ENCODE peak calls at places on chromosomes 4 and X, in four cellular contexts. I is activated naive CD4-positive, alpha-beta T cell treated with anti-CD3 and anti-CD28 coated beads, Interleukin-2, amount 50 U/mL, for 16 hours; Y is AG20443; Q is islet precursor cell. W is an unnamed sample.

GRCh38 chr4:56307423-56307822 is 79.9 kb downstream of the AASDH start:
- DNase-seq in I (no peak), Y (no peak), Q (peak), W (no peak)

GRCh38 chr4:19689511-19689910 is 562.2 kb upstream of the SLIT2 start:
- DNase-seq in I (no peak), Y (peak), Q (peak), W (no peak)

GRCh38 chr4:95505149-95505548 is 43.6 kb downstream of the UNC5C start:
- DNase-seq in I (no peak), Y (no peak), Q (no peak), W (no peak)

GRCh38 chrX:40165206-40165605 is 67.4 kb upstream of the BCOR start:
- DNase-seq in I (no peak), Y (no peak), Q (no peak), W (no peak)

GRCh38 chr4:15996773-15997172 is 33.8 kb upstream of the FGFBP2 start:
- DNase-seq in I (no peak), Y (no peak), Q (no peak), W (no peak)

GRCh38 chr4:64736999-64737853 is 328.0 kb upstream of the TECRL start:
- DNase-seq in I (no peak), Y (no peak), Q (no peak), W (no peak)

GRCh38 chr4:157076578-157076947 is 613 bp downstream of the GLRB start:
- DNase-seq in I (no peak), Y (no peak), Q (no peak), W (no peak)

GRCh38 chr4:15427126-15427525 is 707 bp upstream of the C1QTNF7 start:
- DNase-seq in I (no peak), Y (no peak), Q (no peak), W (no peak)

GRCh38 chr4:171809854-171810253 is 3.4 kb upstream of the GALNTL6 start:
- DNase-seq in I (no peak), Y (no peak), Q (no peak), W (no peak)

GRCh38 chr4:7460591-7460990 is 25.9 kb upstream of the PSAPL1 start:
- DNase-seq in I (no peak), Y (no peak), Q (no peak), W (no peak)

GRCh38 chrX:47579537-47579936 is 2.7 kb upstream of the TIMP1 start:
- DNase-seq in I (no peak), Y (peak), Q (no peak), W (no peak)

GRCh38 chr4:38529189-38530115 is 134.5 kb upstream of the KLF3 start:
- DNase-seq in I (peak), Y (no peak), Q (no peak), W (no peak)